ENCODE peak calls at places on chromosomes 5 and 9, in seven cellular contexts. W, C, N, K, L, D and O are unnamed samples.

GRCh38 chr9:125393426-125393825 is 131.8 kb downstream of the GAPVD1 start:
- DNase-seq in W (peak), C (no peak), N (no peak), K (no peak), L (peak), D (no peak), O (no peak)

GRCh38 chr5:102833146-102833545 is 78.0 kb downstream of the PAM start:
- DNase-seq in W (no peak), C (no peak), N (no peak), K (no peak), L (no peak), D (no peak), O (no peak)

GRCh38 chr9:108919517-108919916 is 14.4 kb downstream of the ELP1 start:
- DNase-seq in W (no peak), C (no peak), N (no peak), K (no peak), L (no peak), D (no peak), O (no peak)

GRCh38 chr5:39164529-39165402 is 54.6 kb downstream of the FYB1 start:
- DNase-seq in W (peak), C (no peak), N (no peak), K (no peak), L (no peak), D (no peak), O (no peak)

GRCh38 chr9:126704157-126704941 is 90.6 kb downstream of the LMX1B start:
- DNase-seq in W (peak), C (no peak), N (peak), K (peak), L (no peak), D (peak), O (peak)

GRCh38 chr5:173330151-173330855 is 2.1 kb upstream of the STC2 start:
- DNase-seq in W (no peak), C (no peak), N (no peak), K (no peak), L (no peak), D (no peak), O (no peak)

GRCh38 chr5:79509244-79509880 is 4.6 kb downstream of the HOMER1 start:
- DNase-seq in W (no peak), C (no peak), N (no peak), K (no peak), L (no peak), D (no peak), O (no peak)

GRCh38 chr5:22372376-22372775 is 480.8 kb downstream of the CDH12 start:
- DNase-seq in W (no peak), C (no peak), N (peak), K (peak), L (no peak), D (peak), O (no peak)

GRCh38 chr5:144028058-144028457 is 142.4 kb downstream of the YIPF5 start:
- DNase-seq in W (peak), C (no peak), N (no peak), K (no peak), L (no peak), D (no peak), O (no peak)

GRCh38 chr5:57221049-57221568 is 47.2 kb downstream of the GPBP1 start:
- DNase-seq in W (peak), C (peak), N (no peak), K (peak), L (peak), D (no peak), O (no peak)

GRCh38 chr9:34891386-34891785 is 66.7 kb upstream of the PHF24 start:
- DNase-seq in W (no peak), C (no peak), N (no peak), K (no peak), L (no peak), D (no peak), O (no peak)

GRCh38 chr9:73847536-73847935 is 649.6 kb upstream of the RORB start:
- DNase-seq in W (no peak), C (no peak), N (no peak), K (no peak), L (no peak), D (no peak), O (no peak)

GRCh38 chr5:166338801-166339200 is 1952.6 kb upstream of the WWC1 start:
- DNase-seq in W (no peak), C (no peak), N (no peak), K (no peak), L (no peak), D (no peak), O (no peak)

GRCh38 chr9:91036356-91036755 is 234.7 kb downstream of the SYK start:
- DNase-seq in W (no peak), C (no peak), N (no peak), K (no peak), L (no peak), D (no peak), O (peak)

GRCh38 chr5:79806741-79807140 is 117.1 kb downstream of the CMYA5 start:
- DNase-seq in W (no peak), C (no peak), N (peak), K (peak), L (no peak), D (no peak), O (no peak)